ENCODE peak calls at places on chromosomes 4 and X, in ten cellular contexts. One of them, this sample, is unnamed.

GRCh38 chr4:88033309-88033708 is 25.9 kb downstream of the PKD2 start:
- DNase-seq in GOT3: no peak
- DNase-seq in upper lobe of right lung: no peak
- DNase-seq in renal cortical epithelial cell: peak; percentile 79
- DNase-seq in right lobe of liver: peak; percentile 59
- DNase-seq in SK-MEL-5: peak; percentile 82
- DNase-seq in anterior cingulate cortex: no peak
- DNase-seq in stimulated activated naive CD8-positive, alpha-beta T cell treated with anti-CD3 and anti-CD28 coated beads, Interleukin-15, Interleukin-2, amounts not matched to agents 100 U/mL and 50 U/mL, for 24 hours: peak; percentile 26
- DNase-seq in cardiac fibroblast: peak; percentile 76
- DNase-seq in SW480: peak; percentile 35
- DNase-seq in this sample: peak; percentile 50

GRCh38 chr4:96347582-96347981 is 507.7 kb downstream of the PDHA2 start:
- DNase-seq in GOT3: no peak
- DNase-seq in upper lobe of right lung: no peak
- DNase-seq in renal cortical epithelial cell: peak; percentile 45
- DNase-seq in right lobe of liver: no peak
- DNase-seq in SK-MEL-5: no peak
- DNase-seq in anterior cingulate cortex: no peak
- DNase-seq in stimulated activated naive CD8-positive, alpha-beta T cell treated with anti-CD3 and anti-CD28 coated beads, Interleukin-15, Interleukin-2, amounts not matched to agents 100 U/mL and 50 U/mL, for 24 hours: no peak
- DNase-seq in cardiac fibroblast: peak; percentile 35
- DNase-seq in SW480: no peak
- DNase-seq in this sample: no peak

GRCh38 chr4:186728631-186729271 is 5.1 kb upstream of the FAT1 start:
- DNase-seq in GOT3: no peak
- DNase-seq in upper lobe of right lung: no peak
- DNase-seq in renal cortical epithelial cell: peak; percentile 77
- DNase-seq in right lobe of liver: no peak
- DNase-seq in SK-MEL-5: no peak
- DNase-seq in anterior cingulate cortex: no peak
- DNase-seq in stimulated activated naive CD8-positive, alpha-beta T cell treated with anti-CD3 and anti-CD28 coated beads, Interleukin-15, Interleukin-2, amounts not matched to agents 100 U/mL and 50 U/mL, for 24 hours: no peak
- DNase-seq in cardiac fibroblast: peak; percentile 34
- DNase-seq in SW480: peak; percentile 35
- DNase-seq in this sample: no peak

GRCh38 chr4:183987987-183988392 is 82.9 kb downstream of the STOX2 start:
- DNase-seq in GOT3: peak; percentile 10
- DNase-seq in upper lobe of right lung: no peak
- DNase-seq in renal cortical epithelial cell: peak; percentile 94
- DNase-seq in right lobe of liver: no peak
- DNase-seq in SK-MEL-5: no peak
- DNase-seq in anterior cingulate cortex: peak; percentile 33
- DNase-seq in stimulated activated naive CD8-positive, alpha-beta T cell treated with anti-CD3 and anti-CD28 coated beads, Interleukin-15, Interleukin-2, amounts not matched to agents 100 U/mL and 50 U/mL, for 24 hours: no peak
- DNase-seq in cardiac fibroblast: peak; percentile 90
- DNase-seq in SW480: peak; percentile 89
- DNase-seq in this sample: no peak

GRCh38 chrX:119266364-119266995 is 30.4 kb downstream of the PGRMC1 start:
- DNase-seq in GOT3: no peak
- DNase-seq in upper lobe of right lung: no peak
- DNase-seq in renal cortical epithelial cell: peak; percentile 4
- DNase-seq in right lobe of liver: no peak
- DNase-seq in SK-MEL-5: peak; percentile 34
- DNase-seq in anterior cingulate cortex: no peak
- DNase-seq in stimulated activated naive CD8-positive, alpha-beta T cell treated with anti-CD3 and anti-CD28 coated beads, Interleukin-15, Interleukin-2, amounts not matched to agents 100 U/mL and 50 U/mL, for 24 hours: no peak
- DNase-seq in cardiac fibroblast: peak; percentile 25
- DNase-seq in SW480: peak; percentile 18
- DNase-seq in this sample: peak; percentile 3

GRCh38 chr4:183256756-183257385 is 63.2 kb downstream of the CLDN22 start:
- DNase-seq in GOT3: no peak
- DNase-seq in upper lobe of right lung: peak; percentile 75
- DNase-seq in renal cortical epithelial cell: no peak
- DNase-seq in right lobe of liver: peak; percentile 53
- DNase-seq in SK-MEL-5: peak; percentile 72
- DNase-seq in anterior cingulate cortex: peak; percentile 6
- DNase-seq in stimulated activated naive CD8-positive, alpha-beta T cell treated with anti-CD3 and anti-CD28 coated beads, Interleukin-15, Interleukin-2, amounts not matched to agents 100 U/mL and 50 U/mL, for 24 hours: peak; percentile 54
- DNase-seq in cardiac fibroblast: peak; percentile 69
- DNase-seq in SW480: peak; percentile 21
- DNase-seq in this sample: no peak

GRCh38 chr4:158823461-158823873 is 54.6 kb downstream of the FNIP2 start:
- DNase-seq in GOT3: no peak
- DNase-seq in upper lobe of right lung: no peak
- DNase-seq in renal cortical epithelial cell: peak; percentile 98
- DNase-seq in right lobe of liver: no peak
- DNase-seq in SK-MEL-5: no peak
- DNase-seq in anterior cingulate cortex: no peak
- DNase-seq in stimulated activated naive CD8-positive, alpha-beta T cell treated with anti-CD3 and anti-CD28 coated beads, Interleukin-15, Interleukin-2, amounts not matched to agents 100 U/mL and 50 U/mL, for 24 hours: no peak
- DNase-seq in cardiac fibroblast: peak; percentile 88
- DNase-seq in SW480: no peak
- DNase-seq in this sample: no peak

GRCh38 chr4:74206088-74206826 is 48.3 kb downstream of the MTHFD2L start:
- DNase-seq in GOT3: no peak
- DNase-seq in upper lobe of right lung: no peak
- DNase-seq in renal cortical epithelial cell: peak; percentile 64
- DNase-seq in right lobe of liver: no peak
- DNase-seq in SK-MEL-5: peak; percentile 45
- DNase-seq in anterior cingulate cortex: no peak
- DNase-seq in stimulated activated naive CD8-positive, alpha-beta T cell treated with anti-CD3 and anti-CD28 coated beads, Interleukin-15, Interleukin-2, amounts not matched to agents 100 U/mL and 50 U/mL, for 24 hours: no peak
- DNase-seq in cardiac fibroblast: peak; percentile 60
- DNase-seq in SW480: no peak
- DNase-seq in this sample: no peak

GRCh38 chr4:69951602-69952001 is 13.9 kb downstream of the CSN2 start:
- DNase-seq in GOT3: no peak
- DNase-seq in upper lobe of right lung: no peak
- DNase-seq in renal cortical epithelial cell: peak; percentile 1
- DNase-seq in right lobe of liver: no peak
- DNase-seq in SK-MEL-5: no peak
- DNase-seq in anterior cingulate cortex: no peak
- DNase-seq in stimulated activated naive CD8-positive, alpha-beta T cell treated with anti-CD3 and anti-CD28 coated beads, Interleukin-15, Interleukin-2, amounts not matched to agents 100 U/mL and 50 U/mL, for 24 hours: no peak
- DNase-seq in cardiac fibroblast: no peak
- DNase-seq in SW480: no peak
- DNase-seq in this sample: no peak

GRCh38 chr4:189355590-189355989 is 585.1 kb upstream of the FRG1 start:
- DNase-seq in GOT3: no peak
- DNase-seq in upper lobe of right lung: peak; percentile 27
- DNase-seq in renal cortical epithelial cell: no peak
- DNase-seq in right lobe of liver: no peak
- DNase-seq in SK-MEL-5: no peak
- DNase-seq in anterior cingulate cortex: no peak
- DNase-seq in stimulated activated naive CD8-positive, alpha-beta T cell treated with anti-CD3 and anti-CD28 coated beads, Interleukin-15, Interleukin-2, amounts not matched to agents 100 U/mL and 50 U/mL, for 24 hours: no peak
- DNase-seq in cardiac fibroblast: no peak
- DNase-seq in SW480: no peak
- DNase-seq in this sample: no peak

GRCh38 chrX:153400146-153401132 is 711 bp downstream of the PNMA6E start:
- DNase-seq in GOT3: no peak
- DNase-seq in upper lobe of right lung: peak; percentile 76
- DNase-seq in renal cortical epithelial cell: no peak
- DNase-seq in right lobe of liver: no peak
- DNase-seq in SK-MEL-5: peak; percentile 53
- DNase-seq in anterior cingulate cortex: no peak
- DNase-seq in stimulated activated naive CD8-positive, alpha-beta T cell treated with anti-CD3 and anti-CD28 coated beads, Interleukin-15, Interleukin-2, amounts not matched to agents 100 U/mL and 50 U/mL, for 24 hours: peak; percentile 66
- DNase-seq in cardiac fibroblast: peak; percentile 34
- DNase-seq in SW480: peak; percentile 22
- DNase-seq in this sample: no peak

GRCh38 chr4:52877694-52878093 is 15.6 kb downstream of the RASL11B start:
- DNase-seq in GOT3: no peak
- DNase-seq in upper lobe of right lung: no peak
- DNase-seq in renal cortical epithelial cell: no peak
- DNase-seq in right lobe of liver: no peak
- DNase-seq in SK-MEL-5: no peak
- DNase-seq in anterior cingulate cortex: no peak
- DNase-seq in stimulated activated naive CD8-positive, alpha-beta T cell treated with anti-CD3 and anti-CD28 coated beads, Interleukin-15, Interleukin-2, amounts not matched to agents 100 U/mL and 50 U/mL, for 24 hours: no peak
- DNase-seq in cardiac fibroblast: no peak
- DNase-seq in SW480: no peak
- DNase-seq in this sample: no peak

GRCh38 chrX:78574306-78574705 is 84.8 kb downstream of the RTL3 start:
- DNase-seq in GOT3: no peak
- DNase-seq in upper lobe of right lung: no peak
- DNase-seq in renal cortical epithelial cell: no peak
- DNase-seq in right lobe of liver: no peak
- DNase-seq in SK-MEL-5: no peak
- DNase-seq in anterior cingulate cortex: no peak
- DNase-seq in stimulated activated naive CD8-positive, alpha-beta T cell treated with anti-CD3 and anti-CD28 coated beads, Interleukin-15, Interleukin-2, amounts not matched to agents 100 U/mL and 50 U/mL, for 24 hours: no peak
- DNase-seq in cardiac fibroblast: no peak
- DNase-seq in SW480: no peak
- DNase-seq in this sample: no peak

GRCh38 chr4:140875751-140876389 is 119.7 kb upstream of the TBC1D9 start:
- DNase-seq in GOT3: no peak
- DNase-seq in upper lobe of right lung: no peak
- DNase-seq in renal cortical epithelial cell: no peak
- DNase-seq in right lobe of liver: no peak
- DNase-seq in SK-MEL-5: peak; percentile 82
- DNase-seq in anterior cingulate cortex: no peak
- DNase-seq in stimulated activated naive CD8-positive, alpha-beta T cell treated with anti-CD3 and anti-CD28 coated beads, Interleukin-15, Interleukin-2, amounts not matched to agents 100 U/mL and 50 U/mL, for 24 hours: no peak
- DNase-seq in cardiac fibroblast: no peak
- DNase-seq in SW480: no peak
- DNase-seq in this sample: peak; percentile 52

GRCh38 chr4:138789796-138790195 is 225.8 kb upstream of the NOCT start:
- DNase-seq in GOT3: no peak
- DNase-seq in upper lobe of right lung: no peak
- DNase-seq in renal cortical epithelial cell: peak; percentile 97
- DNase-seq in right lobe of liver: no peak
- DNase-seq in SK-MEL-5: no peak
- DNase-seq in anterior cingulate cortex: no peak
- DNase-seq in stimulated activated naive CD8-positive, alpha-beta T cell treated with anti-CD3 and anti-CD28 coated beads, Interleukin-15, Interleukin-2, amounts not matched to agents 100 U/mL and 50 U/mL, for 24 hours: no peak
- DNase-seq in cardiac fibroblast: no peak
- DNase-seq in SW480: no peak
- DNase-seq in this sample: no peak

GRCh38 chr4:83362492-83363329 is 28.1 kb upstream of the HPSE start:
- DNase-seq in GOT3: no peak
- DNase-seq in upper lobe of right lung: no peak
- DNase-seq in renal cortical epithelial cell: peak; percentile 53
- DNase-seq in right lobe of liver: no peak
- DNase-seq in SK-MEL-5: peak; percentile 59
- DNase-seq in anterior cingulate cortex: no peak
- DNase-seq in stimulated activated naive CD8-positive, alpha-beta T cell treated with anti-CD3 and anti-CD28 coated beads, Interleukin-15, Interleukin-2, amounts not matched to agents 100 U/mL and 50 U/mL, for 24 hours: no peak
- DNase-seq in cardiac fibroblast: peak; percentile 61
- DNase-seq in SW480: peak; percentile 77
- DNase-seq in this sample: peak; percentile 44

GRCh38 chrX:45300638-45301037 is 100.0 kb upstream of the DIPK2B start:
- DNase-seq in GOT3: no peak
- DNase-seq in upper lobe of right lung: no peak
- DNase-seq in renal cortical epithelial cell: no peak
- DNase-seq in right lobe of liver: no peak
- DNase-seq in SK-MEL-5: no peak
- DNase-seq in anterior cingulate cortex: no peak
- DNase-seq in stimulated activated naive CD8-positive, alpha-beta T cell treated with anti-CD3 and anti-CD28 coated beads, Interleukin-15, Interleukin-2, amounts not matched to agents 100 U/mL and 50 U/mL, for 24 hours: no peak
- DNase-seq in cardiac fibroblast: no peak
- DNase-seq in SW480: no peak
- DNase-seq in this sample: no peak

GRCh38 chr4:176726803-176727202 is 65.9 kb downstream of the VEGFC start:
- DNase-seq in GOT3: no peak
- DNase-seq in upper lobe of right lung: no peak
- DNase-seq in renal cortical epithelial cell: no peak
- DNase-seq in right lobe of liver: no peak
- DNase-seq in SK-MEL-5: peak; percentile 96
- DNase-seq in anterior cingulate cortex: no peak
- DNase-seq in stimulated activated naive CD8-positive, alpha-beta T cell treated with anti-CD3 and anti-CD28 coated beads, Interleukin-15, Interleukin-2, amounts not matched to agents 100 U/mL and 50 U/mL, for 24 hours: no peak
- DNase-seq in cardiac fibroblast: peak; percentile 41
- DNase-seq in SW480: no peak
- DNase-seq in this sample: no peak

GRCh38 chr4:153188966-153189801 is 15.1 kb upstream of the TRIM2 start:
- DNase-seq in GOT3: no peak
- DNase-seq in upper lobe of right lung: no peak
- DNase-seq in renal cortical epithelial cell: peak; percentile 97
- DNase-seq in right lobe of liver: no peak
- DNase-seq in SK-MEL-5: no peak
- DNase-seq in anterior cingulate cortex: no peak
- DNase-seq in stimulated activated naive CD8-positive, alpha-beta T cell treated with anti-CD3 and anti-CD28 coated beads, Interleukin-15, Interleukin-2, amounts not matched to agents 100 U/mL and 50 U/mL, for 24 hours: no peak
- DNase-seq in cardiac fibroblast: peak; percentile 22
- DNase-seq in SW480: peak; percentile 75
- DNase-seq in this sample: no peak